ENCODE peak calls at places on chromosomes 5 and 9, in six cellular contexts. E is PC-3, L is MM.1S, A is neural progenitor cell, U is SK-N-SH, F is HCT116. P is an unnamed sample.

GRCh38 chr5:40221796-40222195 is 457.9 kb upstream of the PTGER4 start:
- DNase-seq in E (peak), L (no peak), A (no peak), U (no peak), F (no peak), P (peak)

GRCh38 chr9:127188396-127188795 is 66.0 kb upstream of the ANGPTL2 start:
- DNase-seq in E (no peak), L (no peak), A (no peak), U (no peak), F (no peak), P (no peak)

GRCh38 chr9:132237481-132237880 is 75.6 kb downstream of the NTNG2 start:
- DNase-seq in E (peak), L (no peak), A (no peak), U (no peak), F (no peak), P (peak)

GRCh38 chr9:70478963-70479641 is 64.6 kb upstream of the KLF9 start:
- DNase-seq in E (no peak), L (no peak), A (no peak), U (no peak), F (no peak), P (peak)

GRCh38 chr5:463301-463700 is 20.3 kb downstream of the EXOC3 start:
- DNase-seq in E (no peak), L (no peak), A (no peak), U (no peak), F (no peak), P (no peak)

GRCh38 chr5:23840083-23840482 is 332.7 kb downstream of the PRDM9 start:
- DNase-seq in E (peak), L (no peak), A (no peak), U (no peak), F (no peak), P (peak)

GRCh38 chr5:139648205-139649081 is at the start of gene CXXC5:
- DNase-seq in E (peak), L (peak), A (peak), U (peak), F (no peak), P (peak)

GRCh38 chr9:79154806-79155205 is 417.0 kb upstream of the TLE4 start:
- DNase-seq in E (no peak), L (no peak), A (no peak), U (no peak), F (no peak), P (no peak)

GRCh38 chr5:139696894-139697658 is 48.9 kb downstream of the CXXC5 start:
- DNase-seq in E (peak), L (no peak), A (peak), U (peak), F (no peak), P (peak)

GRCh38 chr9:137828527-137829259 is 48.9 kb upstream of the CACNA1B start:
- DNase-seq in E (no peak), L (no peak), A (peak), U (no peak), F (no peak), P (peak)

GRCh38 chr9:118318770-118319443 is 614.7 kb downstream of the TLR4 start:
- DNase-seq in E (peak), L (no peak), A (no peak), U (peak), F (no peak), P (no peak)

GRCh38 chr9:134010774-134011173 is 14.5 kb upstream of the BRD3OS start:
- DNase-seq in E (no peak), L (no peak), A (no peak), U (peak), F (no peak), P (no peak)

GRCh38 chr5:40033411-40033810 is 608.6 kb upstream of the DAB2 start:
- DNase-seq in E (no peak), L (no peak), A (no peak), U (no peak), F (no peak), P (no peak)

GRCh38 chr5:1793966-1794895 is 5.4 kb downstream of the MRPL36 start:
- DNase-seq in E (peak), L (peak), A (no peak), U (no peak), F (no peak), P (peak)

GRCh38 chr9:15622596-15622995 is 69.8 kb downstream of the CCDC171 start:
- DNase-seq in E (peak), L (peak), A (no peak), U (no peak), F (peak), P (peak)

GRCh38 chr9:120353501-120353900 is 226.5 kb downstream of the CDK5RAP2 start:
- DNase-seq in E (no peak), L (no peak), A (no peak), U (no peak), F (no peak), P (peak)

GRCh38 chr9:121999556-121999955 is 93.6 kb downstream of the TTLL11 start:
- DNase-seq in E (no peak), L (no peak), A (no peak), U (no peak), F (no peak), P (no peak)

GRCh38 chr9:97299809-97300414 is 7.5 kb upstream of the CCDC180 start:
- DNase-seq in E (no peak), L (no peak), A (no peak), U (no peak), F (no peak), P (no peak)

GRCh38 chr9:105503873-105504272 is 54.1 kb upstream of the FKTN start:
- DNase-seq in E (peak), L (peak), A (no peak), U (no peak), F (no peak), P (peak)

GRCh38 chr5:81020478-81021167 is 60.5 kb downstream of the RASGRF2 start:
- DNase-seq in E (peak), L (no peak), A (no peak), U (no peak), F (no peak), P (no peak)

GRCh38 chr5:177430146-177430951 is 3.9 kb downstream of the GRK6 start:
- DNase-seq in E (no peak), L (peak), A (no peak), U (no peak), F (no peak), P (no peak)

GRCh38 chr5:75037106-75037505 is 15.3 kb downstream of the GCNT4 start:
- DNase-seq in E (peak), L (no peak), A (no peak), U (no peak), F (peak), P (peak)

GRCh38 chr5:95261369-95262175 is 23.3 kb downstream of the MCTP1 start:
- DNase-seq in E (peak), L (peak), A (no peak), U (no peak), F (no peak), P (peak)

GRCh38 chr9:133592731-133593409 is 16.3 kb downstream of the FAM163B start:
- DNase-seq in E (no peak), L (no peak), A (no peak), U (no peak), F (no peak), P (no peak)

GRCh38 chr5:38782185-38782584 is 63.6 kb upstream of the OSMR start:
- DNase-seq in E (no peak), L (peak), A (no peak), U (no peak), F (no peak), P (no peak)

GRCh38 chr9:19471737-19472648 is 63.2 kb downstream of the ACER2 start:
- DNase-seq in E (peak), L (peak), A (peak), U (peak), F (peak), P (peak)

GRCh38 chr9:81573415-81574321 is 115.7 kb downstream of the TLE1 start:
- DNase-seq in E (no peak), L (no peak), A (peak), U (no peak), F (no peak), P (no peak)

GRCh38 chr9:114910541-114910940 is 19.9 kb downstream of the TNFSF8 start:
- DNase-seq in E (no peak), L (no peak), A (no peak), U (no peak), F (no peak), P (peak)

GRCh38 chr9:114507726-114508125 is 2.5 kb upstream of the WHRN start:
- DNase-seq in E (peak), L (peak), A (peak), U (no peak), F (no peak), P (peak)

GRCh38 chr9:93324191-93324834 is 127.2 kb upstream of the FAM120A start:
- DNase-seq in E (no peak), L (no peak), A (no peak), U (no peak), F (no peak), P (no peak)
- TF ChIP-seq EZH2phosphoT487 in E (no peak), L (no peak), A (no peak), U (no peak), F (no peak), P (no peak)

DNA sequence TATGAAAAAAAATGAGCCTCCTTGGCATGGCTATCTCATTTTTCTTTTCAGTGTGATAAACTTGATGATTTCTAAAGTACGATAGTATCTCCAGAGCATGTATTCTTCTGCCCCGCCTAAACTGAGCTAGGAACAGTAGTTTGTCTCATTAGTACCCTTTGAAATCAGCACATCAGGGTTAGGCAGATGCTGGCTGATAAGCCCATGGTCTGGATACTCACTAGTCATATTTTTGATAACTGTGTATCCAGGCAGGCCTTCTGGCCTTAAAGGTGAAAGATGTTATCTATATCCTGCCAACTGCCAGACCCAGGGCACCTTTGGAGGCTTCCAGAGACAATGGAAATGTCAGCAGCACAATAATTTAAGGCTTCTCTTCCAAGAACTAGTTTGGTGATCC is 103.8 kb downstream of the GIN1 start:
- DNase-seq in E (no peak), L (no peak), A (no peak), U (no peak), F (no peak), P (no peak)
- H3K9ac ChIP-seq in E (no peak), L (no peak), A (no peak), U (no peak), F (no peak), P (no peak)

DNA sequence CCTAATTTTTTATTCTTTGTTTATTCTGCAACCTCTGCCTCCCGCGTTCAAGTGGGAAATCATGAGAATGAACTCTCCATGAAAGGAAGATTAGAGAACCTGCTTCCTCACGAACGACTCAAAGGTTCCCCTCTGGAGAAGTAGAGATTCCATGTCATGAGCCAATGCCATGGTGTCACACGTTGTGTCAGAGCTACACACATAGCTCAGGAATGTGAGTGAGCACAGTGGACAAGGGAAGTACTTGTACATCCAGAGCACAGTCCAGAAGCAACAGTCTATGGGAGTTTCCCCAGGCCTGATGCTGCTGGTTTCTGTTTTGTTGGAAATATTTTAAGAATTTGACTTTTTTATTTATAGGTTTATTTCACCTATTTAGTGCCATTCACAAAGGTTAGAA is 26.8 kb upstream of the PPP2CA start:
- DNase-seq in E (peak), L (no peak), A (no peak), U (no peak), F (peak), P (peak)
- TF ChIP-seq EZH2phosphoT487 in E (no peak), L (no peak), A (no peak), U (no peak), F (no peak), P (no peak)

GRCh38 chr9:108149346-108149745 is 659.8 kb upstream of the KLF4 start:
- DNase-seq in E (no peak), L (no peak), A (no peak), U (no peak), F (no peak), P (no peak)

GRCh38 chr9:108151161-108151586 is 661.6 kb upstream of the KLF4 start:
- DNase-seq in E (no peak), L (no peak), A (no peak), U (no peak), F (no peak), P (peak)

GRCh38 chr9:108156270-108156998 is 666.9 kb upstream of the KLF4 start:
- DNase-seq in E (peak), L (no peak), A (no peak), U (no peak), F (peak), P (peak)

GRCh38 chr9:108153391-108153790 is 663.8 kb upstream of the KLF4 start:
- DNase-seq in E (no peak), L (no peak), A (no peak), U (no peak), F (no peak), P (no peak)

GRCh38 chr9:108150736-108151135 is 661.2 kb upstream of the KLF4 start:
- DNase-seq in E (no peak), L (no peak), A (no peak), U (no peak), F (no peak), P (peak)
- H3K9ac ChIP-seq in E (no peak), L (no peak), A (no peak), U (no peak), F (no peak), P (no peak)

GRCh38 chr5:168047043-168047668 is 244.3 kb upstream of the WWC1 start:
- DNase-seq in E (peak), L (peak), A (peak), U (peak), F (peak), P (peak)
- TF ChIP-seq EZH2phosphoT487 in E (no peak), L (no peak), A (no peak), U (no peak), F (no peak), P (no peak)

DNA sequence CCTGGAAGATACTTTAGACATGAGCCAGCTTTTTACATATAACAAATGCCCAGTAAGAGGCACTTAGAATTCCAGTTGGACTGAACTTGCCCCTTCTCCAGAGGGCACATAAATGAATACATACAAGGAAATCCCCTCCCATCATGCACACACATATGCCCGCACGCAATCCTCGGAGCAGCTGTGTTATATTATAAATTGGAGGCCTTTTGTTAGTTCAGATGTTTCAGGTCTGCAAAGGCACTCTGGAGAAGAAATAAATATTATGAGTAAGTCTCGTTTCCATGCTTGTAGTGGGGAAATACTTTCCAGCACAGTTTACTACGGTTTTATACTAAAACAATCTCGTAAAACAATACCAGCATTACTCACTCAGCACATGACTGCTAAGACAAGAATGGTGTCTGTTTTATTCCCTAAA is 17.6 kb upstream of the MUSK start:
- DNase-seq in E (peak), L (no peak), A (no peak), U (no peak), F (no peak), P (peak)
- H3K9ac ChIP-seq in E (peak), L (no peak), A (no peak), U (peak), F (no peak), P (peak)

DNA sequence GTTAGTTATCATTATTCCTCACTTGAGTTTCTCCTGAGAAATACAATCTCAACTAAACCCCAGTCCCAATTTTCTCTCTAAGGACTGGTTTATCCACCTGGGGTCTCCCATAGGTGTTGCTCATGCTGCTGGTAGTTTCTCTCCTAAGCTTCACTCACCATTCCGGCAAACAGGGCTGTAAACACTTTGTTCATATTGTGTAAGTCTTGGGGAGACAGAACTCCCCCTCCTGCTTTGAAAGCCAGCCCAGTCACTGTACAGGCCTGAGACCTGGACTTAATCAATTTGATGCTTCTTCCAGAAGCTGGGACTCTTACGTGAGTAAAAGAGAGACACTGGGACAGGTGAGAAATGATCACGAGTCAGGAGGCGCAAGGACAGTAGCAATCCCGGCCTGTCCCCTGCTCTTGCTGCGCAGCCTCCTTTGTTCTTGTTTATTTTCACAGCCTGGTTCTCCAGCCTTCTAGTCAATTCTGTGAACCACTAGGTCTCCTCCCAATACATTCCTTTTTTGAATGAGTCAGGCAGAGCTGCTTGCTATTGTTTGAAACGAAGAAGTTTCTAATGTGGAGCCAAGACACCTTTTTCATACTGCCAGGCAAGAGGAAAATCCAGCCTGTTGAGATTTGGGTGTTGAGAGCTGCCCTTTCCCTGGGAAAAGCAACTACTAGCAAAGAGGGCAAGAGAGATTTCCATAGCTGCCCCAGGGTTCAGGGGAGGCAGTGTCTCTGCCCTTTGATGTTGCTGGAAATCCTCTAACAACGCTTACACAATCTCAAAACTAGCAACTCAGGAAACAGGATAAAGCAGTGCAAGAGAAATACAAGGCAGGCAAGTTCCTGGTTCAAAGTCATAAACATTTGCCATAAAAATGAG is 9.2 kb upstream of the SHROOM1 start:
- DNase-seq in E (peak), L (no peak), A (no peak), U (no peak), F (no peak), P (peak)
- TF ChIP-seq EZH2phosphoT487 in E (no peak), L (no peak), A (no peak), U (no peak), F (no peak), P (no peak)

GRCh38 chr5:125536582-125536981 is 790.1 kb upstream of the ZNF608 start:
- DNase-seq in E (no peak), L (no peak), A (no peak), U (no peak), F (no peak), P (peak)

GRCh38 chr5:125526940-125527339 is 780.5 kb upstream of the ZNF608 start:
- DNase-seq in E (no peak), L (no peak), A (no peak), U (no peak), F (no peak), P (peak)

GRCh38 chr5:125536095-125536494 is 789.7 kb upstream of the ZNF608 start:
- DNase-seq in E (no peak), L (peak), A (no peak), U (no peak), F (no peak), P (no peak)

GRCh38 chr5:125528881-125529280 is 782.4 kb upstream of the ZNF608 start:
- DNase-seq in E (no peak), L (no peak), A (no peak), U (no peak), F (no peak), P (no peak)

GRCh38 chr5:125530833-125531610 is 784.6 kb upstream of the ZNF608 start:
- DNase-seq in E (no peak), L (no peak), A (no peak), U (no peak), F (no peak), P (no peak)
- H3K9ac ChIP-seq in E (no peak), L (no peak), A (no peak), U (no peak), F (no peak), P (no peak)

GRCh38 chr9:11192993-11193392 is 580.2 kb upstream of the PTPRD start:
- DNase-seq in E (peak), L (no peak), A (no peak), U (no peak), F (no peak), P (no peak)
- TF ChIP-seq EZH2phosphoT487 in E (no peak), L (no peak), A (no peak), U (no peak), F (no peak), P (no peak)